ENCODE peak calls at places on chromosomes 4 and X, in ten cellular contexts. One of them, this sample, is unnamed.

GRCh38 chr4:154009191-154009590 is 220.3 kb upstream of the SFRP2 start:
- DNase-seq in gastrocnemius medialis: no peak
- DNase-seq in right cardiac atrium: no peak
- DNase-seq in spleen: no peak
- DNase-seq in uterus: no peak
- DNase-seq in GM23338: no peak
- DNase-seq in psoas muscle: no peak
- DNase-seq in suprapubic skin: no peak
- DNase-seq in right lobe of liver: no peak
- DNase-seq in cardiac muscle cell: no peak
- DNase-seq in this sample: no peak

GRCh38 chr4:19224820-19225219 is 1026.9 kb upstream of the SLIT2 start:
- DNase-seq in gastrocnemius medialis: no peak
- DNase-seq in GM23338: peak
- DNase-seq in right cardiac atrium: no peak
- DNase-seq in psoas muscle: no peak
- DNase-seq in cardiac muscle cell: peak
- DNase-seq in suprapubic skin: no peak
- DNase-seq in spleen: no peak
- DNase-seq in uterus: no peak
- DNase-seq in right lobe of liver: no peak
- DNase-seq in this sample: no peak

GRCh38 chr4:103719320-103720204 is at the start of gene TACR3:
- DNase-seq in spleen: peak
- DNase-seq in right cardiac atrium: no peak
- DNase-seq in cardiac muscle cell: peak
- DNase-seq in right lobe of liver: no peak
- DNase-seq in psoas muscle: no peak
- DNase-seq in GM23338: peak
- DNase-seq in suprapubic skin: no peak
- DNase-seq in gastrocnemius medialis: no peak
- DNase-seq in uterus: no peak
- DNase-seq in this sample: no peak

GRCh38 chrX:153469811-153470410 is 465 bp downstream of the HAUS7 start:
- DNase-seq in right cardiac atrium: no peak
- DNase-seq in GM23338: peak
- DNase-seq in uterus: no peak
- DNase-seq in psoas muscle: peak
- DNase-seq in suprapubic skin: no peak
- DNase-seq in cardiac muscle cell: peak
- DNase-seq in right lobe of liver: no peak
- DNase-seq in gastrocnemius medialis: peak
- DNase-seq in spleen: no peak
- DNase-seq in this sample: peak

GRCh38 chr4:143291334-143291733 is 45.3 kb upstream of the GAB1 start:
- DNase-seq in uterus: no peak
- DNase-seq in cardiac muscle cell: no peak
- DNase-seq in psoas muscle: no peak
- DNase-seq in GM23338: no peak
- DNase-seq in gastrocnemius medialis: no peak
- DNase-seq in right lobe of liver: no peak
- DNase-seq in suprapubic skin: no peak
- DNase-seq in spleen: no peak
- DNase-seq in right cardiac atrium: no peak
- DNase-seq in this sample: no peak

GRCh38 chrX:10833299-10834169 is 213.1 kb upstream of the MID1 start:
- DNase-seq in right lobe of liver: no peak
- DNase-seq in spleen: no peak
- DNase-seq in uterus: peak
- DNase-seq in GM23338: peak
- DNase-seq in suprapubic skin: peak
- DNase-seq in gastrocnemius medialis: no peak
- DNase-seq in right cardiac atrium: peak
- DNase-seq in psoas muscle: no peak
- DNase-seq in cardiac muscle cell: peak
- DNase-seq in this sample: no peak

GRCh38 chr4:28369504-28369903 is 1508.9 kb downstream of the STIM2 start:
- DNase-seq in spleen: no peak
- DNase-seq in uterus: no peak
- DNase-seq in GM23338: no peak
- DNase-seq in psoas muscle: no peak
- DNase-seq in right lobe of liver: no peak
- DNase-seq in suprapubic skin: no peak
- DNase-seq in gastrocnemius medialis: no peak
- DNase-seq in right cardiac atrium: no peak
- DNase-seq in cardiac muscle cell: no peak
- DNase-seq in this sample: no peak

GRCh38 chr4:80610845-80611244 is 275.3 kb downstream of the CFAP299 start:
- DNase-seq in uterus: no peak
- DNase-seq in spleen: no peak
- DNase-seq in gastrocnemius medialis: no peak
- DNase-seq in psoas muscle: no peak
- DNase-seq in GM23338: no peak
- DNase-seq in right lobe of liver: no peak
- DNase-seq in suprapubic skin: no peak
- DNase-seq in cardiac muscle cell: no peak
- DNase-seq in right cardiac atrium: no peak
- DNase-seq in this sample: no peak

GRCh38 chr4:67122029-67122428 is 423.3 kb downstream of the CENPC start:
- DNase-seq in right lobe of liver: no peak
- DNase-seq in GM23338: peak
- DNase-seq in uterus: no peak
- DNase-seq in suprapubic skin: no peak
- DNase-seq in right cardiac atrium: no peak
- DNase-seq in psoas muscle: no peak
- DNase-seq in spleen: no peak
- DNase-seq in gastrocnemius medialis: no peak
- DNase-seq in cardiac muscle cell: peak
- DNase-seq in this sample: no peak

GRCh38 chr4:37685726-37686372 is 327 bp downstream of the RELL1 start:
- DNase-seq in uterus: no peak
- DNase-seq in right lobe of liver: no peak
- DNase-seq in suprapubic skin: peak
- DNase-seq in right cardiac atrium: peak
- DNase-seq in gastrocnemius medialis: peak
- DNase-seq in spleen: no peak
- DNase-seq in psoas muscle: peak
- DNase-seq in GM23338: peak
- DNase-seq in cardiac muscle cell: peak
- DNase-seq in this sample: peak

GRCh38 chrX:259692-260355 is 21.4 kb upstream of the PLCXD1 start:
- DNase-seq in suprapubic skin: peak
- DNase-seq in uterus: no peak
- DNase-seq in GM23338: peak
- DNase-seq in psoas muscle: no peak
- DNase-seq in right cardiac atrium: no peak
- DNase-seq in cardiac muscle cell: no peak
- DNase-seq in right lobe of liver: no peak
- DNase-seq in gastrocnemius medialis: no peak
- DNase-seq in spleen: peak
- DNase-seq in this sample: no peak

GRCh38 chrX:6852869-6853268 is 294.6 kb upstream of the STS start:
- DNase-seq in GM23338: no peak
- DNase-seq in cardiac muscle cell: no peak
- DNase-seq in uterus: no peak
- DNase-seq in suprapubic skin: no peak
- DNase-seq in spleen: no peak
- DNase-seq in psoas muscle: no peak
- DNase-seq in right lobe of liver: no peak
- DNase-seq in gastrocnemius medialis: no peak
- DNase-seq in right cardiac atrium: no peak
- DNase-seq in this sample: no peak

GRCh38 chrX:6849711-6850415 is 297.6 kb upstream of the STS start:
- DNase-seq in GM23338: no peak
- DNase-seq in right lobe of liver: no peak
- DNase-seq in psoas muscle: no peak
- DNase-seq in cardiac muscle cell: peak
- DNase-seq in gastrocnemius medialis: no peak
- DNase-seq in uterus: no peak
- DNase-seq in right cardiac atrium: no peak
- DNase-seq in spleen: no peak
- DNase-seq in suprapubic skin: no peak
- DNase-seq in this sample: no peak

GRCh38 chrX:6852121-6852520 is 295.4 kb upstream of the STS start:
- DNase-seq in spleen: no peak
- DNase-seq in uterus: no peak
- DNase-seq in right cardiac atrium: no peak
- DNase-seq in gastrocnemius medialis: no peak
- DNase-seq in psoas muscle: no peak
- DNase-seq in right lobe of liver: no peak
- DNase-seq in GM23338: no peak
- DNase-seq in cardiac muscle cell: no peak
- DNase-seq in suprapubic skin: no peak
- DNase-seq in this sample: no peak

GRCh38 chrX:6856471-6856870 is 291.0 kb upstream of the STS start:
- DNase-seq in gastrocnemius medialis: no peak
- DNase-seq in right lobe of liver: no peak
- DNase-seq in spleen: no peak
- DNase-seq in suprapubic skin: no peak
- DNase-seq in GM23338: no peak
- DNase-seq in psoas muscle: no peak
- DNase-seq in cardiac muscle cell: no peak
- DNase-seq in right cardiac atrium: no peak
- DNase-seq in uterus: no peak
- DNase-seq in this sample: no peak

DNA sequence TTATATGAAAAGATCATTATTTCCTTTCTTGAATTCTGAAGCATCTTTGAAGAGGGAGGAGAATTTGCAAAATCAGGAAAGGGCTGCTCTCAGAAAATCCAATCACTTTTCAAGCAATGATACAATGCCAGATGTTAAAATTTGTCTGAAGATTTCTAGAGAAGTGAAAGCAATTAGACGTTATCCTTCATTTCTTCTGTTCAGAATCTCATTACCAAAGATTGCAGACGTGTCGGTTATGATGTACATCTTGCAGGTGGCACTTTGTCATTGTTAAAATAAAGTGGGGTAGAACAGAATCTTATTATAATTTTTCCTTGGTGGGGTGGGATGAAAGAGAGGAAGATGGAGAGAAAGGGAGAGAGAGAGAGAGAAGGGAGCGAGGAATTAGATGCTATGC is 296.4 kb upstream of the STS start:
- DNase-seq in uterus: no peak
- DNase-seq in gastrocnemius medialis: no peak
- DNase-seq in right cardiac atrium: no peak
- DNase-seq in cardiac muscle cell: no peak
- DNase-seq in spleen: no peak
- DNase-seq in suprapubic skin: no peak
- DNase-seq in GM23338: no peak
- DNase-seq in right lobe of liver: no peak
- DNase-seq in psoas muscle: no peak
- DNase-seq in this sample: no peak
- H3K4me3 ChIP-seq in uterus: no peak
- H3K4me3 ChIP-seq in gastrocnemius medialis: no peak
- H3K4me3 ChIP-seq in right cardiac atrium: no peak
- H3K4me3 ChIP-seq in cardiac muscle cell: no peak
- H3K4me3 ChIP-seq in spleen: no peak
- H3K4me3 ChIP-seq in suprapubic skin: no peak
- H3K4me3 ChIP-seq in GM23338: no peak
- H3K4me3 ChIP-seq in right lobe of liver: no peak
- H3K4me3 ChIP-seq in psoas muscle: no peak
- H3K4me3 ChIP-seq in this sample: no peak

DNA sequence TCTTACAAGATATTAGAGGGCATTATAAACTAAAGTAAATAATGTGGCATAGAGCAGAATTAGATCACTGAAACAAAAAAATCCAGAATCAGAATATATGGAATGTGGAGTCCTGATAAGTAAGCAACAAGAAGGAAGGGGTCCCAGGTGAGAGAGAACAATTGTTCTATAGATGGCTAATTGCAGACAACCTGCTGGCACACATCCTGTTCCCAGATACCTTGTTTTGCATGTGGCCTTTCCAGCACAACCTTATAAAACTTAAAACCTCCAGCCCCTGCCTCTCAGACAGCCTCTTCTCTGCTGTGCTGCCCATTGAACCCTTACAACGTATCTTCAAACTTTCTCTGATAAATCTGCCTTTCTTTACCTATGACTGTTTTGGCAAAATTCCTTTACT is 4.7 kb upstream of the ZNF674 start:
- DNase-seq in spleen: no peak
- DNase-seq in psoas muscle: no peak
- DNase-seq in uterus: no peak
- DNase-seq in right cardiac atrium: no peak
- DNase-seq in cardiac muscle cell: no peak
- DNase-seq in gastrocnemius medialis: no peak
- DNase-seq in suprapubic skin: no peak
- DNase-seq in right lobe of liver: no peak
- DNase-seq in GM23338: peak
- DNase-seq in this sample: no peak
- H3K27ac ChIP-seq in spleen: no peak
- H3K27ac ChIP-seq in psoas muscle: no peak
- H3K27ac ChIP-seq in uterus: no peak
- H3K27ac ChIP-seq in right cardiac atrium: no peak
- H3K27ac ChIP-seq in cardiac muscle cell: no peak
- H3K27ac ChIP-seq in gastrocnemius medialis: no peak
- H3K27ac ChIP-seq in suprapubic skin: no peak
- H3K27ac ChIP-seq in right lobe of liver: no peak
- H3K27ac ChIP-seq in GM23338: peak
- H3K27ac ChIP-seq in this sample: no peak

GRCh38 chr4:10722957-10723356 is 38.4 kb upstream of the CLNK start:
- DNase-seq in uterus: no peak
- DNase-seq in suprapubic skin: no peak
- DNase-seq in psoas muscle: no peak
- DNase-seq in GM23338: no peak
- DNase-seq in gastrocnemius medialis: no peak
- DNase-seq in right lobe of liver: no peak
- DNase-seq in cardiac muscle cell: no peak
- DNase-seq in spleen: no peak
- DNase-seq in right cardiac atrium: no peak
- DNase-seq in this sample: peak
- H3K4me3 ChIP-seq in uterus: no peak
- H3K4me3 ChIP-seq in suprapubic skin: no peak
- H3K4me3 ChIP-seq in psoas muscle: no peak
- H3K4me3 ChIP-seq in GM23338: no peak
- H3K4me3 ChIP-seq in gastrocnemius medialis: no peak
- H3K4me3 ChIP-seq in right lobe of liver: no peak
- H3K4me3 ChIP-seq in cardiac muscle cell: no peak
- H3K4me3 ChIP-seq in spleen: no peak
- H3K4me3 ChIP-seq in right cardiac atrium: no peak
- H3K4me3 ChIP-seq in this sample: no peak

DNA sequence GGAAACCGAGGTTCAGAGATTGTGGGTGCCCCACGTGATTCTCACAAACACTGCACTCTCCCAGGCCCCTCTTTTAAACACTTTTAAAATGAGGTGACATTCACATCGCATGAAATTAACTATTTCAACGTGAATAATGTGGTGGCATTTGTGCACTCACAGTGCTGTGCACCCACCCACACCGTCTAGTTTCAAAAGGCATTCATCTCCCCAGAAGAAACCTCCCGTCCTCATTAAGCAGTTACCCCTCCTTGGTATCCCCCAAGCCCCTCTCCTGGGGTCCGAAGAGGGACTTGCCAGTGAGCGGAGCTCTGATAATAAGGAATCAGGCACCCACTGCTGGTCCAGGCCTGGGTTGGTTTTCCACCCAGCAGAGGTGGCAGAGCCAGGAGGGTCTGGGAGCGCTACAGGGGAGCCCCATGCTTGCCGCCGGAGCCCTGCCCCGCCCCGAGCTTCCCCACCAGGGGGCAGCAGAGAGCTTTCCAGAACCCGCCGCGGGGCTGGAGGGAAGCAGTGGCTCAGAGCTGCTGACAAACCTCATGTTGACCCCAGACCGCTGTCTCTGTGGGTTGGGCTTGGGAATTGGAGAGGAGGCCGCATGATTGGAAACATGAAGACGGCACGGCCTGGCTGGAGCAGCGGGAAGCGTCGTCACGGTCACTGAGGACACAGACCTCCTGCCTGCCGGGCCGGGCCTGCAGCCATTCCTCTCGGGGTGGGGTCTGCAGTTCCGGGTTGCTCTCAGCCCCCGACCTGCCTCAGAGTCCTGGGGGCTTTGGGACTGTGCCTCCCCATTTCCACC is 27.5 kb upstream of the HTRA3 start:
- DNase-seq in right lobe of liver: peak
- DNase-seq in cardiac muscle cell: peak
- DNase-seq in suprapubic skin: peak
- DNase-seq in psoas muscle: peak
- DNase-seq in right cardiac atrium: peak
- DNase-seq in gastrocnemius medialis: peak
- DNase-seq in GM23338: peak
- DNase-seq in uterus: peak
- DNase-seq in spleen: peak
- DNase-seq in this sample: peak
- H3K27ac ChIP-seq in right lobe of liver: peak
- H3K27ac ChIP-seq in cardiac muscle cell: peak
- H3K27ac ChIP-seq in suprapubic skin: peak
- H3K27ac ChIP-seq in psoas muscle: no peak
- H3K27ac ChIP-seq in right cardiac atrium: peak
- H3K27ac ChIP-seq in gastrocnemius medialis: peak
- H3K27ac ChIP-seq in GM23338: no peak
- H3K27ac ChIP-seq in uterus: peak
- H3K27ac ChIP-seq in spleen: peak
- H3K27ac ChIP-seq in this sample: no peak